ENCODE peak calls at places on chromosomes 3 and 15, in five cellular contexts. U is fibroblast of lung, M is cardiac muscle cell, S is AG04450, H is sigmoid colon. R is an unnamed sample.

GRCh38 chr15:94910166-94910565 is 678.8 kb downstream of the MCTP2 start:
- DNase-seq in U (peak; percentile 4), M (no peak), S (no peak), H (no peak), R (peak; percentile 15)

GRCh38 chr15:42385980-42386695 is 26.8 kb downstream of the CAPN3 start:
- DNase-seq in U (no peak), M (no peak), S (no peak), H (no peak), R (no peak)

GRCh38 chr15:62658498-62658897 is 384.0 kb upstream of the TPM1 start:
- DNase-seq in U (peak; percentile 41), M (no peak), S (no peak), H (no peak), R (peak; percentile 8)

GRCh38 chr15:43922021-43922420 is 95.2 kb downstream of the WDR76 start:
- DNase-seq in U (peak; percentile 55), M (no peak), S (peak; percentile 21), H (no peak), R (no peak)

GRCh38 chr3:57729339-57730039 is 26.6 kb upstream of the SLMAP start:
- DNase-seq in U (peak; percentile 78), M (no peak), S (peak; percentile 7), H (no peak), R (no peak)

GRCh38 chr3:151835751-151836550 is 22.0 kb downstream of the AADAC start:
- DNase-seq in U (peak; percentile 81), M (no peak), S (peak; percentile 8), H (no peak), R (no peak)

GRCh38 chr15:78778422-78778821 is 32.8 kb downstream of the ADAMTS7 start:
- DNase-seq in U (no peak), M (no peak), S (no peak), H (no peak), R (no peak)

GRCh38 chr3:146537603-146538002 is 6.8 kb downstream of the PLSCR1 start:
- DNase-seq in U (peak; percentile 16), M (no peak), S (no peak), H (no peak), R (no peak)

GRCh38 chr3:119859728-119860127 is 77.8 kb downstream of the NR1I2 start:
- DNase-seq in U (no peak), M (no peak), S (no peak), H (no peak), R (no peak)

GRCh38 chr15:72271895-72272212 is 500 bp downstream of the PARP6 start:
- DNase-seq in U (peak; percentile 18), M (peak; percentile 21), S (no peak), H (no peak), R (peak; percentile 46)

GRCh38 chr15:36818260-36818659 is 238.8 kb downstream of the CDIN1 start:
- DNase-seq in U (no peak), M (no peak), S (no peak), H (no peak), R (no peak)

GRCh38 chr3:179196098-179196497 is 47.9 kb downstream of the PIK3CA start:
- DNase-seq in U (peak; percentile 86), M (no peak), S (peak; percentile 71), H (no peak), R (no peak)

GRCh38 chr3:14847613-14848541 is 29.1 kb downstream of the FGD5 start:
- DNase-seq in U (no peak), M (no peak), S (no peak), H (peak; percentile 72), R (peak; percentile 8)

GRCh38 chr3:53027254-53027844 is 18.5 kb downstream of the SFMBT1 start:
- DNase-seq in U (no peak), M (peak; percentile 11), S (no peak), H (no peak), R (no peak)

GRCh38 chr15:97992831-97993230 is 32.3 kb downstream of the ARRDC4 start:
- DNase-seq in U (no peak), M (no peak), S (no peak), H (no peak), R (no peak)

GRCh38 chr3:158102219-158102612 is 4.0 kb downstream of the SHOX2 start:
- DNase-seq in U (no peak), M (no peak), S (no peak), H (no peak), R (no peak)

GRCh38 chr3:160401301-160402095 is 2.0 kb downstream of the SMC4 start:
- DNase-seq in U (peak; percentile 87), M (peak; percentile 41), S (peak; percentile 55), H (no peak), R (peak; percentile 30)

GRCh38 chr3:41357271-41357670 is 158.0 kb downstream of the CTNNB1 start:
- DNase-seq in U (no peak), M (no peak), S (no peak), H (no peak), R (no peak)

GRCh38 chr3:52053307-52054304 is 2.8 kb downstream of the DUSP7 start:
- DNase-seq in U (no peak), M (no peak), S (no peak), H (no peak), R (peak; percentile 85)

GRCh38 chr3:141228385-141228784 is 3.2 kb upstream of the PXYLP1 start:
- DNase-seq in U (no peak), M (no peak), S (no peak), H (no peak), R (no peak)

GRCh38 chr3:140113983-140114923 is 179.3 kb downstream of the CLSTN2 start:
- DNase-seq in U (no peak), M (no peak), S (no peak), H (no peak), R (no peak)

GRCh38 chr3:66473181-66473580 is 27.6 kb downstream of the LRIG1 start:
- DNase-seq in U (peak; percentile 59), M (no peak), S (no peak), H (no peak), R (no peak)

DNA sequence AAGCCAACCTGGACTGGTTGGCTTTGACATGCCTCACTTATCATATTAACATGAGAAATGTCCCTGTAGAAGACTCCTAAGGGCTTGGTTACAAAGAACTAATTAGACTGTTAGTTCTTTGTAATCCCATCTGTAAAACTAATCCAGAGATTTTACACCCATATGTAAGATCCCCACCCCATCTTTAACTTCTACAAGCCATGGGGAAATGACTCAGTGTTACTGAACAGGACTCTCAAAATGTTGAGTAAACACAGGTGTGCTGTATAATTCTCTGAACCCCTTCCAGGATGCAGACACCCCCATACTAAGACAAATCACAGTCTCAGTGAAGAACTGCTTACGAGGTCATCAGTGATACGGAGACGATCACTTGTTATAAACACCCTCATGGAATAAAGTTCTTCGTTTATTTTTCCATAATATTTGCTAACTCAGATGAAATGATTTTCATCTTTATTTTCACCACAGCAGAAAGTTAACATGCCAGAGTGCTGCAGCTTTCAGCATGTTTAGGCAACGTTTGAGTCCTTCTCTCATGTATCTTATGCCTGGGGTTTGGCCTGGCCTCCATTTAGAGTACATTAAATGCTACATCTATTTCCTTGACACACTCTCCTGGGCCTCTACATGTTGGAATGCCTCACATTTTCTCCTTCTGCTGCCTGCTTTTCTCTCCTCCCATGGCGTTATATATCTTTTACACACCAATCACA is 55.3 kb upstream of the LEKR1 start:
- DNase-seq in U (no peak), M (no peak), S (no peak), H (no peak), R (peak; percentile 70)
- H3K27ac ChIP-seq in U (no peak overlapping the region), M (no peak overlapping the region), S (no peak overlapping the region), H (no peak overlapping the region), R (peak overlapping the region; percentile 77)

GRCh38 chr3:123328851-123329635 is 119.8 kb downstream of the ADCY5 start:
- DNase-seq in U (peak; percentile 19), M (peak; percentile 82), S (no peak), H (peak; percentile 90), R (peak; percentile 75)
- H3K27ac ChIP-seq in U (no peak overlapping the region), M (no peak overlapping the region), S (no peak overlapping the region), H (peak overlapping the region; percentile 76), R (no peak overlapping the region)

DNA sequence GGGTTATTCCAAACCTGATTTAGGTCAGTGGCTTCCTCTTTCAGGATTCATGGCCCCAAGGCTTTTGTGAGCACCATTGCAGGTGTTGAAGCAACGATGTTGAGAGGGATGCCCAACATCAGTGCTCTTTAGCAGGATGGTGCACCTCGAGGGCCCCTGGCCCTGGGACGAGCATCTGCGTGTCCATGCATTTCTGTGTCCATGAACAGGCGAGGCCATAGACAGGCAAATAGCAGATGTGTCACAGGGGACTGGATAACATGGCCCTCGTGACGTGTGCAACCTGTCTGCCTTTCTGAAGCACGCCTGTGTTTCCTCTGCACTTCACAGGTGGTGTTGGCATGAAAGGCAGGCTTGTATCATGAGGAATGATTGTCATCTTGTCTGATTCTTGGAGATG is 132.3 kb downstream of the SNRPN start:
- DNase-seq in U (no peak), M (no peak), S (no peak), H (no peak), R (no peak)
- H3K27ac ChIP-seq in U (no peak overlapping the region), M (no peak overlapping the region), S (no peak overlapping the region), H (no peak overlapping the region), R (no peak overlapping the region)

GRCh38 chr3:39911465-39912309 is 102.3 kb downstream of the MYRIP start:
- DNase-seq in U (peak; percentile 83), M (no peak), S (no peak), H (no peak), R (no peak)
- H3K27ac ChIP-seq in U (no peak overlapping the region), M (no peak overlapping the region), S (no peak overlapping the region), H (no peak overlapping the region), R (no peak overlapping the region)

GRCh38 chr3:47405820-47406761 is 25.3 kb downstream of the PTPN23 start:
- DNase-seq in U (no peak), M (no peak), S (no peak), H (no peak), R (no peak)
- H3K27ac ChIP-seq in U (no peak overlapping the region), M (no peak overlapping the region), S (no peak overlapping the region), H (peak overlapping the region; percentile 69), R (peak overlapping the region; percentile 82)

GRCh38 chr15:64236156-64236555 is 73.3 kb upstream of the PPIB start:
- DNase-seq in U (no peak), M (no peak), S (no peak), H (no peak), R (no peak)
- H3K27ac ChIP-seq in U (no peak overlapping the region), M (no peak overlapping the region), S (no peak overlapping the region), H (no peak overlapping the region), R (no peak overlapping the region)

GRCh38 chr15:34794590-34795206 is 651 bp downstream of the ACTC1 start:
- DNase-seq in U (no peak), M (no peak), S (no peak), H (no peak), R (no peak)
- H3K27ac ChIP-seq in U (no peak overlapping the region), M (peak overlapping the region; percentile 100), S (no peak overlapping the region), H (no peak overlapping the region), R (no peak overlapping the region)

GRCh38 chr3:99641984-99642383 is 3.6 kb downstream of the COL8A1 start:
- DNase-seq in U (no peak), M (no peak), S (no peak), H (no peak), R (no peak)

GRCh38 chr3:99640214-99640851 is 1.9 kb downstream of the COL8A1 start:
- DNase-seq in U (peak; percentile 76), M (no peak), S (no peak), H (no peak), R (no peak)

GRCh38 chr3:99644017-99644416 is 5.6 kb downstream of the COL8A1 start:
- DNase-seq in U (no peak), M (no peak), S (no peak), H (no peak), R (no peak)

GRCh38 chr3:99639579-99639978 is 1.2 kb downstream of the COL8A1 start:
- DNase-seq in U (peak; percentile 56), M (no peak), S (no peak), H (no peak), R (no peak)

DNA sequence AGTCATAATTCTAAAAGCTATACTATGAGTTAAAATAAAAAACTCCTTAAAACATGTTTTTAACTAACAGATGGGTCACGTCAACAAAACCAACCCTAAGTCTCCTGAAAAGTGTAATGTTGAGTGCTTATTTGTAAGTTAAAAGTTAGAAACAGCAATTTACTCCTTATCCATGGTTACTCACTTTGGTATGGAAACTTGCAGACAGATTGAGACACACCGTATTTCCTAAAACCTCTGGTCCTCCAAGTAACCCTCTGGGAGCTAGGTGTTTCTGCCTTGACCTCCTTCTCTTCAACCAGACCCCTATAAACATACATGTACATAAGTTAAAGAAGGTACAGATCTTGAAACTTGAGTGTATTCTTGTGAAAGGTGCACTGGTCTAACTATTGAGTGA is 3.1 kb downstream of the COL8A1 start:
- DNase-seq in U (no peak), M (no peak), S (no peak), H (no peak), R (no peak)
- H3K27ac ChIP-seq in U (no peak overlapping the region), M (no peak overlapping the region), S (no peak overlapping the region), H (no peak overlapping the region), R (no peak overlapping the region)

R was measured in RWPE1.